ENCODE peak calls at places on chromosomes 16 and 17, in eight cellular contexts. One of them, this sample, is unnamed.

GRCh38 chr16:76287466-76287865 is 10.3 kb downstream of the CNTNAP4 start:
- DNase-seq in breast epithelium: no peak
- DNase-seq in naive thymus-derived CD4-positive, alpha-beta T cell: no peak
- DNase-seq in cardiac fibroblast: no peak
- DNase-seq in brain microvascular endothelial cell: no peak
- DNase-seq in WERI-Rb-1: no peak
- DNase-seq in fibroblast of mammary gland: no peak
- DNase-seq in PC-9: no peak
- DNase-seq in this sample: no peak

GRCh38 chr17:27818311-27819170 is 18.2 kb upstream of the NOS2 start:
- DNase-seq in naive thymus-derived CD4-positive, alpha-beta T cell: no peak
- DNase-seq in brain microvascular endothelial cell: no peak
- DNase-seq in cardiac fibroblast: peak
- DNase-seq in WERI-Rb-1: peak
- DNase-seq in breast epithelium: no peak
- DNase-seq in fibroblast of mammary gland: no peak
- DNase-seq in PC-9: no peak
- DNase-seq in this sample: no peak

GRCh38 chr16:84511180-84511800 is 6.8 kb upstream of the MEAK7 start:
- DNase-seq in PC-9: peak
- DNase-seq in brain microvascular endothelial cell: peak
- DNase-seq in fibroblast of mammary gland: peak
- DNase-seq in naive thymus-derived CD4-positive, alpha-beta T cell: peak
- DNase-seq in cardiac fibroblast: peak
- DNase-seq in WERI-Rb-1: peak
- DNase-seq in breast epithelium: peak
- DNase-seq in this sample: peak

GRCh38 chr16:89282523-89282922 is 65.0 kb downstream of the ZNF778 start:
- DNase-seq in fibroblast of mammary gland: no peak
- DNase-seq in PC-9: no peak
- DNase-seq in naive thymus-derived CD4-positive, alpha-beta T cell: no peak
- DNase-seq in breast epithelium: no peak
- DNase-seq in brain microvascular endothelial cell: no peak
- DNase-seq in WERI-Rb-1: no peak
- DNase-seq in cardiac fibroblast: no peak
- DNase-seq in this sample: no peak

GRCh38 chr16:17556276-17557052 is 85.7 kb upstream of the XYLT1 start:
- DNase-seq in WERI-Rb-1: peak
- DNase-seq in cardiac fibroblast: peak
- DNase-seq in fibroblast of mammary gland: peak
- DNase-seq in brain microvascular endothelial cell: peak
- DNase-seq in breast epithelium: no peak
- DNase-seq in naive thymus-derived CD4-positive, alpha-beta T cell: no peak
- DNase-seq in PC-9: peak
- DNase-seq in this sample: no peak

GRCh38 chr17:42485680-42486079 is 27.0 kb downstream of the ATP6V0A1 start:
- DNase-seq in cardiac fibroblast: peak
- DNase-seq in naive thymus-derived CD4-positive, alpha-beta T cell: no peak
- DNase-seq in WERI-Rb-1: no peak
- DNase-seq in PC-9: no peak
- DNase-seq in fibroblast of mammary gland: peak
- DNase-seq in brain microvascular endothelial cell: no peak
- DNase-seq in breast epithelium: no peak
- DNase-seq in this sample: no peak

GRCh38 chr17:37388266-37388665 is 12.5 kb downstream of the C17orf78 start:
- DNase-seq in WERI-Rb-1: no peak
- DNase-seq in brain microvascular endothelial cell: no peak
- DNase-seq in cardiac fibroblast: peak
- DNase-seq in PC-9: no peak
- DNase-seq in breast epithelium: no peak
- DNase-seq in fibroblast of mammary gland: peak
- DNase-seq in naive thymus-derived CD4-positive, alpha-beta T cell: no peak
- DNase-seq in this sample: no peak

GRCh38 chr16:12341423-12341822 is 364.9 kb downstream of the SNX29 start:
- DNase-seq in breast epithelium: no peak
- DNase-seq in naive thymus-derived CD4-positive, alpha-beta T cell: no peak
- DNase-seq in WERI-Rb-1: no peak
- DNase-seq in fibroblast of mammary gland: peak
- DNase-seq in cardiac fibroblast: peak
- DNase-seq in brain microvascular endothelial cell: peak
- DNase-seq in PC-9: peak
- DNase-seq in this sample: no peak

DNA sequence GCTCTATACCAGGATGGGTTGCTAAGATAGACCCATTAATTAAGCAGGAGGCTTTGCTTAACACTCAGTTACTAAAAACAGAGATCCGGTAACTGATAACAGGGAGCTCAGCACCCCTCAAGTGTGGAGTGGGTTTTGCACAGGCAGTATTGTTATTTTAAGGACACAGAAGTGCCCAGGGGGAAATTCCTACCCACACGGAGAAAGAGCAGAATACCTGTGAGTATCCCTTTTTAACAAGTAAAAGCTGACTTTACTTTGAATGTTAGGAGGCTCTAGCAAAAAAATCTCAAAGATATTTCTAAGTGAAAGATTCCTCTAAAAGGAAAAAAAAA is 32.8 kb upstream of the HAS3 start:
- DNase-seq in cardiac fibroblast: no peak
- DNase-seq in WERI-Rb-1: no peak
- DNase-seq in brain microvascular endothelial cell: no peak
- DNase-seq in naive thymus-derived CD4-positive, alpha-beta T cell: no peak
- DNase-seq in breast epithelium: no peak
- DNase-seq in PC-9: no peak
- DNase-seq in fibroblast of mammary gland: no peak
- DNase-seq in this sample: no peak
- H3K4me3 ChIP-seq in cardiac fibroblast: no peak
- H3K4me3 ChIP-seq in WERI-Rb-1: no peak
- H3K4me3 ChIP-seq in brain microvascular endothelial cell: no peak
- H3K4me3 ChIP-seq in naive thymus-derived CD4-positive, alpha-beta T cell: no peak
- H3K4me3 ChIP-seq in breast epithelium: no peak
- H3K4me3 ChIP-seq in PC-9: peak
- H3K4me3 ChIP-seq in fibroblast of mammary gland: no peak
- H3K4me3 ChIP-seq in this sample: no peak

GRCh38 chr17:81733507-81734404 is 21.7 kb downstream of the SLC25A10 start:
- DNase-seq in breast epithelium: peak
- DNase-seq in naive thymus-derived CD4-positive, alpha-beta T cell: peak
- DNase-seq in PC-9: peak
- DNase-seq in fibroblast of mammary gland: peak
- DNase-seq in WERI-Rb-1: peak
- DNase-seq in cardiac fibroblast: peak
- DNase-seq in brain microvascular endothelial cell: peak
- DNase-seq in this sample: peak

GRCh38 chr17:81731271-81731670 is 19.2 kb downstream of the SLC25A10 start:
- DNase-seq in breast epithelium: no peak
- DNase-seq in brain microvascular endothelial cell: peak
- DNase-seq in naive thymus-derived CD4-positive, alpha-beta T cell: no peak
- DNase-seq in PC-9: peak
- DNase-seq in cardiac fibroblast: no peak
- DNase-seq in WERI-Rb-1: peak
- DNase-seq in fibroblast of mammary gland: no peak
- DNase-seq in this sample: no peak

GRCh38 chr17:81735181-81736102 is 23.4 kb downstream of the SLC25A10 start:
- DNase-seq in WERI-Rb-1: no peak
- DNase-seq in brain microvascular endothelial cell: no peak
- DNase-seq in cardiac fibroblast: peak
- DNase-seq in PC-9: no peak
- DNase-seq in fibroblast of mammary gland: peak
- DNase-seq in naive thymus-derived CD4-positive, alpha-beta T cell: no peak
- DNase-seq in breast epithelium: no peak
- DNase-seq in this sample: no peak

GRCh38 chr17:81737947-81738800 is 26.1 kb downstream of the SLC25A10 start:
- DNase-seq in cardiac fibroblast: no peak
- DNase-seq in fibroblast of mammary gland: no peak
- DNase-seq in PC-9: no peak
- DNase-seq in brain microvascular endothelial cell: no peak
- DNase-seq in breast epithelium: no peak
- DNase-seq in WERI-Rb-1: no peak
- DNase-seq in naive thymus-derived CD4-positive, alpha-beta T cell: no peak
- DNase-seq in this sample: no peak

DNA sequence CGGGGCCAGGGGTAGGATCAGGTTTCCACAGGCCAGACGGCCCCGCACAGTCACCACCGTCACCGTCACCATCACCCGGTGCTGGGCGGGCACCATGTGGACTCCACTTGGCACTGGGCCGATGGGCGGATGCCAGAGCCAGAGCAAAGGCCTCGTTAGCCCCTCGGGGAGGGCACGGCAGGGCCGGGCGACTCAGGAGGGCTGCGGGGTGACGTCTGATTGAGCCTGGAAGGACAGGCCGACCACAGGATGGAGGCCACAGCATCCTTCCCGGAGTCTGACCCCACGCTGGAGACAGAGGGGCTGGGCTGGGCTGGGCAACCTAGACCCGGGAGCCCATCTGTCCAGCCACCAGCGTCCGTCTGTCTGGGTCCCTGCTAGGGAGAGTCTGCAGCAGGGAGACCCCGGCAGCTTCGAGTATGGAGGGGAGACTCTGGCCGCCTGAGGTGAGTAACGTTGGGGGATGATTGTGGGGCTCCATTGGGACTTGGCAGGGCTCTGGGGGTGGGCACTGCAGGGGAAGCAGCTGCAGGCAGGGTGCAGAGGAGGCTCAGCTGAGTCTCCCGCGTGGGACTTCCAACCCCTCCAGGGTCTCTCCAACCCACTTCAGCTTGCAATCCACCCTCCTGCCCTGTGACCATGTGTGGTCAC is 22.4 kb downstream of the SLC25A10 start:
- DNase-seq in naive thymus-derived CD4-positive, alpha-beta T cell: no peak
- DNase-seq in PC-9: no peak
- DNase-seq in WERI-Rb-1: no peak
- DNase-seq in cardiac fibroblast: no peak
- DNase-seq in breast epithelium: no peak
- DNase-seq in fibroblast of mammary gland: no peak
- DNase-seq in brain microvascular endothelial cell: no peak
- DNase-seq in this sample: no peak
- H3K4me3 ChIP-seq in naive thymus-derived CD4-positive, alpha-beta T cell: no peak
- H3K4me3 ChIP-seq in PC-9: no peak
- H3K4me3 ChIP-seq in WERI-Rb-1: no peak
- H3K4me3 ChIP-seq in cardiac fibroblast: no peak
- H3K4me3 ChIP-seq in breast epithelium: no peak
- H3K4me3 ChIP-seq in fibroblast of mammary gland: no peak
- H3K4me3 ChIP-seq in brain microvascular endothelial cell: no peak
- H3K4me3 ChIP-seq in this sample: no peak

DNA sequence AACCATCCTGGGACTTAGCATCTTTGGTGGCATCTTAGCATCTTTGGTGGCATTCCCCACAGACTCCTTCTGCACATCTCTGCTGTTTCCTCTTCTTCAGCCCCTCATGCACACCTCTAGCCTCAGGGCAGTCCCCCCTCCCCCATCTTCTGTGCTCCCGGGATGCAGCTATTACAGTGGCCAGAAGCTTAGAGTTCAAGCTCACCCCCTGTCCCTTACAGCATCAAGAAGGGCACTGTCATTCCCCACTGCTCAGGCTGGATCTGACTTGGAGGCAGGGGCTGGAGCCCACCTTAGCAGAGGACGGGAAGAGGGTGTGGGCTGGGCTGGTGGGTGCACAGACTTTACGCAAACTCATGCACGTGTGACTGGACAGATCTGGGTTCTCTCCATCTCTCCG is 650 bp downstream of the EPN3 start:
- DNase-seq in WERI-Rb-1: no peak
- DNase-seq in breast epithelium: no peak
- DNase-seq in cardiac fibroblast: no peak
- DNase-seq in brain microvascular endothelial cell: no peak
- DNase-seq in fibroblast of mammary gland: no peak
- DNase-seq in PC-9: no peak
- DNase-seq in naive thymus-derived CD4-positive, alpha-beta T cell: no peak
- DNase-seq in this sample: no peak
- H3K4me3 ChIP-seq in WERI-Rb-1: no peak
- H3K4me3 ChIP-seq in breast epithelium: peak
- H3K4me3 ChIP-seq in cardiac fibroblast: no peak
- H3K4me3 ChIP-seq in brain microvascular endothelial cell: no peak
- H3K4me3 ChIP-seq in fibroblast of mammary gland: no peak
- H3K4me3 ChIP-seq in PC-9: peak
- H3K4me3 ChIP-seq in naive thymus-derived CD4-positive, alpha-beta T cell: no peak
- H3K4me3 ChIP-seq in this sample: no peak

DNA sequence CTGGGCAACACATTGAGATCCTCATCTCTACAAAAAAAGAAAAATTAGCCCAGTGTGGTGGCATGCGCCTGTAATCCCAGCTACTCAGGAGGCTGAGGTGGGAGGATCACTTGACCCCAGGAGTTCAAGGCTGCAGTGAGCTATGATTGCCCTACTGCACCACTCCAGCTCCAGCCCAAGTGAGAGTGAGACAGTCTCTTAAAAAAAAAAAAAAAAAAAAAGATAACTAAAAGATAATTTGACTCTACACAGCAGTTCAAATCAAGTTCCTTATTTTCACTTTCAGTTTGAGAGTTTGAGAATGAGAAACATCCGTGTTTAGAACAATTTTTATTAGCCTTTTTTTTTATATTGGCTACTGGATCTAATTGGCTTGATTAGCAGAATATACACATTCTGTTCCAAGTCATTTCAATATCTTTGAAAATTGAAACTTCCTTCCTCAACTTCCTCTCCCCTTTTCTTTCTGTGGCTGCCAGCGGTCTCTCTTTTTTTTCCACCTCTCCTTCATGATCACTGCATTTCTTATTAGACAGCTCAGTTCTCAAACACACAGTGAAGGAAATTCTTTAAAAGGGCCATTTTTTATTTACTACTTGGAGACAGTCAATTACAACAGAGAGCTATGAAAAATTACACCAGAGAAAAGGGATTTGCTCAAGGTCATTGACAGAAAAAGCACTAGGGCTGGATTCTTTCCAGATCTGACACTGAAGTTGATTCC is 4.5 kb upstream of the ACSF2 start:
- DNase-seq in breast epithelium: no peak
- DNase-seq in PC-9: no peak
- DNase-seq in brain microvascular endothelial cell: no peak
- DNase-seq in WERI-Rb-1: no peak
- DNase-seq in cardiac fibroblast: peak
- DNase-seq in naive thymus-derived CD4-positive, alpha-beta T cell: no peak
- DNase-seq in fibroblast of mammary gland: no peak
- DNase-seq in this sample: peak
- H3K4me3 ChIP-seq in breast epithelium: peak
- H3K4me3 ChIP-seq in PC-9: no peak
- H3K4me3 ChIP-seq in brain microvascular endothelial cell: peak
- H3K4me3 ChIP-seq in WERI-Rb-1: no peak
- H3K4me3 ChIP-seq in cardiac fibroblast: peak
- H3K4me3 ChIP-seq in naive thymus-derived CD4-positive, alpha-beta T cell: peak
- H3K4me3 ChIP-seq in fibroblast of mammary gland: no peak
- H3K4me3 ChIP-seq in this sample: peak

GRCh38 chr17:39192901-39193300 is 4.6 kb downstream of the CACNB1 start:
- DNase-seq in fibroblast of mammary gland: no peak
- DNase-seq in brain microvascular endothelial cell: no peak
- DNase-seq in WERI-Rb-1: no peak
- DNase-seq in breast epithelium: no peak
- DNase-seq in naive thymus-derived CD4-positive, alpha-beta T cell: no peak
- DNase-seq in PC-9: no peak
- DNase-seq in cardiac fibroblast: no peak
- DNase-seq in this sample: no peak

GRCh38 chr17:39193346-39193745 is 4.1 kb downstream of the CACNB1 start:
- DNase-seq in naive thymus-derived CD4-positive, alpha-beta T cell: no peak
- DNase-seq in cardiac fibroblast: no peak
- DNase-seq in breast epithelium: no peak
- DNase-seq in WERI-Rb-1: no peak
- DNase-seq in brain microvascular endothelial cell: no peak
- DNase-seq in PC-9: no peak
- DNase-seq in fibroblast of mammary gland: no peak
- DNase-seq in this sample: no peak

GRCh38 chr17:39194985-39195524 is 2.4 kb downstream of the CACNB1 start:
- DNase-seq in PC-9: no peak
- DNase-seq in breast epithelium: no peak
- DNase-seq in cardiac fibroblast: no peak
- DNase-seq in WERI-Rb-1: no peak
- DNase-seq in brain microvascular endothelial cell: no peak
- DNase-seq in fibroblast of mammary gland: no peak
- DNase-seq in naive thymus-derived CD4-positive, alpha-beta T cell: no peak
- DNase-seq in this sample: no peak

GRCh38 chr17:39195568-39196160 is 1.8 kb downstream of the CACNB1 start:
- DNase-seq in cardiac fibroblast: no peak
- DNase-seq in brain microvascular endothelial cell: no peak
- DNase-seq in naive thymus-derived CD4-positive, alpha-beta T cell: no peak
- DNase-seq in WERI-Rb-1: no peak
- DNase-seq in fibroblast of mammary gland: peak
- DNase-seq in PC-9: no peak
- DNase-seq in breast epithelium: no peak
- DNase-seq in this sample: no peak

GRCh38 chr17:39194089-39194984 is 3.1 kb downstream of the CACNB1 start:
- DNase-seq in naive thymus-derived CD4-positive, alpha-beta T cell: no peak
- DNase-seq in PC-9: no peak
- DNase-seq in fibroblast of mammary gland: peak
- DNase-seq in cardiac fibroblast: peak
- DNase-seq in breast epithelium: no peak
- DNase-seq in brain microvascular endothelial cell: peak
- DNase-seq in WERI-Rb-1: peak
- DNase-seq in this sample: no peak
- H3K4me3 ChIP-seq in naive thymus-derived CD4-positive, alpha-beta T cell: no peak
- H3K4me3 ChIP-seq in PC-9: no peak
- H3K4me3 ChIP-seq in fibroblast of mammary gland: no peak
- H3K4me3 ChIP-seq in cardiac fibroblast: peak
- H3K4me3 ChIP-seq in breast epithelium: no peak
- H3K4me3 ChIP-seq in brain microvascular endothelial cell: no peak
- H3K4me3 ChIP-seq in WERI-Rb-1: no peak
- H3K4me3 ChIP-seq in this sample: no peak

This sample was measured in CD4-positive, CD25-positive, alpha-beta regulatory T cell.